ENCODE peak calls at places on chromosomes 6 and 20, in eight cellular contexts. D, C, S, B, V, W, J and Y are unnamed samples.

GRCh38 chr20:51802170-51802745 is at the start of gene SALL4:
- DNase-seq in D (no peak), C (no peak), S (no peak), B (no peak), V (peak), W (no peak), J (no peak), Y (no peak)

GRCh38 chr6:25519856-25520255 is 132.2 kb upstream of the SCGN start:
- DNase-seq in D (no peak), C (no peak), S (no peak), B (no peak), V (peak), W (peak), J (no peak), Y (no peak)

GRCh38 chr6:100472674-100473073 is 8.0 kb upstream of the SIM1 start:
- DNase-seq in D (peak), C (no peak), S (no peak), B (peak), V (no peak), W (peak), J (no peak), Y (no peak)

GRCh38 chr20:39299783-39300182 is 337.6 kb downstream of the DHX35 start:
- DNase-seq in D (no peak), C (no peak), S (no peak), B (no peak), V (no peak), W (no peak), J (no peak), Y (no peak)

GRCh38 chr20:25397827-25398226 is 7.2 kb upstream of the ABHD12 start:
- DNase-seq in D (no peak), C (no peak), S (no peak), B (no peak), V (no peak), W (no peak), J (no peak), Y (no peak)

GRCh38 chr20:25052255-25053206 is 5.4 kb downstream of the ACSS1 start:
- DNase-seq in D (peak), C (peak), S (no peak), B (no peak), V (no peak), W (no peak), J (no peak), Y (no peak)

GRCh38 chr6:39425346-39426056 is 103.0 kb upstream of the KCNK16 start:
- DNase-seq in D (no peak), C (peak), S (no peak), B (no peak), V (no peak), W (no peak), J (no peak), Y (no peak)

GRCh38 chr6:52609968-52610367 is 33.1 kb upstream of the TRAM2 start:
- DNase-seq in D (no peak), C (no peak), S (no peak), B (no peak), V (no peak), W (no peak), J (no peak), Y (no peak)

GRCh38 chr20:38229376-38230252 is 30.9 kb downstream of the KIAA1755 start:
- DNase-seq in D (peak), C (peak), S (no peak), B (no peak), V (peak), W (peak), J (no peak), Y (no peak)

GRCh38 chr6:358432-358831 is 33.1 kb upstream of the IRF4 start:
- DNase-seq in D (no peak), C (no peak), S (no peak), B (no peak), V (no peak), W (no peak), J (no peak), Y (no peak)

GRCh38 chr6:17656092-17656491 is 50.6 kb downstream of the NUP153 start:
- DNase-seq in D (no peak), C (peak), S (no peak), B (no peak), V (no peak), W (no peak), J (no peak), Y (no peak)

GRCh38 chr6:15264902-15265761 is 19.3 kb downstream of the JARID2 start:
- DNase-seq in D (no peak), C (peak), S (no peak), B (no peak), V (no peak), W (peak), J (no peak), Y (no peak)

GRCh38 chr20:1817577-1818211 is 77.5 kb upstream of the SIRPA start:
- DNase-seq in D (no peak), C (no peak), S (no peak), B (no peak), V (no peak), W (no peak), J (no peak), Y (no peak)